ENCODE peak calls at places on chromosomes 13 and 19, in nine cellular contexts. H is naive thymus-derived CD4-positive, alpha-beta T cell; M is tibial nerve; Z is left ventricle myocardium inferior; I is tibial artery; S is prostate gland; O is BE2C; J is breast epithelium; F is colonic mucosa. B is an unnamed sample. For H3K4me1, the result is how much of the 10 kb centered on the place peaks cover.

GRCh38 chr13:102872131-102872530 is 26.3 kb downstream of the ERCC5 start:
- DNase-seq in O (no peak), J (no peak), Z (no peak), S (no peak), F (no peak), I (no peak), H (no peak), M (no peak), B (no peak)

GRCh38 chr13:113658836-113659235 is 838 bp upstream of the ATP4B start:
- DNase-seq in H (no peak), S (no peak), F (no peak), Z (peak), M (peak), I (peak), O (peak), J (no peak), B (no peak)

GRCh38 chr19:11483176-11484111 is 2.6 kb upstream of the ELAVL3 start:
- DNase-seq in J (no peak), H (no peak), Z (no peak), S (no peak), F (no peak), O (no peak), I (no peak), M (no peak), B (no peak)

GRCh38 chr19:39110263-39110967 is 15.2 kb upstream of the PAK4 start:
- DNase-seq in M (peak), J (peak), I (no peak), Z (peak), O (peak), H (peak), F (peak), S (peak), B (no peak)

GRCh38 chr13:50715402-50716146 is 127.9 kb downstream of the DLEU7 start:
- DNase-seq in O (no peak), J (no peak), H (no peak), M (no peak), S (no peak), I (peak), F (peak), Z (peak), B (no peak)

GRCh38 chr19:57438925-57439324 is 3.8 kb downstream of the ZNF749 start:
- DNase-seq in O (no peak), F (no peak), Z (no peak), S (no peak), M (no peak), J (no peak), I (no peak), H (no peak), B (no peak)

GRCh38 chr13:114022876-114023275 is 49.0 kb upstream of the C13orf46 start:
- DNase-seq in H (no peak), Z (no peak), S (no peak), M (no peak), O (no peak), F (no peak), J (no peak), I (peak), B (no peak)

GRCh38 chr19:49936549-49936948 is 7.2 kb upstream of the NUP62 start:
- DNase-seq in M (no peak), F (no peak), I (no peak), J (no peak), Z (no peak), S (no peak), O (no peak), H (no peak), B (no peak)

GRCh38 chr19:28388988-28389387 is 824.0 kb downstream of the UQCRFS1 start:
- DNase-seq in O (no peak), I (no peak), M (no peak), F (no peak), Z (no peak), H (no peak), S (no peak), J (no peak), B (no peak)

GRCh38 chr13:75372517-75372916 is 109.5 kb downstream of the TBC1D4 start:
- DNase-seq in M (no peak), H (peak), J (no peak), I (no peak), O (peak), Z (no peak), S (peak), F (peak), B (no peak)

GRCh38 chr13:111484959-111485358 is 164.5 kb downstream of the TEX29 start:
- DNase-seq in M (no peak), H (no peak), Z (no peak), J (no peak), I (no peak), O (no peak), F (peak), S (no peak), B (no peak)

GRCh38 chr19:15456871-15457700 is 7.3 kb downstream of the RASAL3 start:
- DNase-seq in O (no peak), J (peak), H (no peak), Z (no peak), F (peak), I (no peak), M (no peak), S (no peak), B (no peak)

GRCh38 chr19:35508129-35508528 is 5.3 kb downstream of the DMKN start:
- DNase-seq in I (no peak), S (no peak), J (no peak), H (no peak), M (no peak), F (no peak), O (no peak), Z (no peak), B (no peak)

GRCh38 chr19:17770613-17771012 is 19.3 kb downstream of the FCHO1 start:
- DNase-seq in I (no peak), F (no peak), S (no peak), Z (no peak), M (no peak), O (no peak), J (no peak), H (no peak), B (no peak)

GRCh38 chr13:62760724-62761123 is 1345.1 kb upstream of the PCDH20 start:
- DNase-seq in I (no peak), J (no peak), S (no peak), H (no peak), Z (no peak), M (no peak), F (no peak), O (no peak), B (no peak)

GRCh38 chr13:112941349-112941748 is 27.7 kb upstream of the MCF2L start:
- DNase-seq in M (no peak), O (no peak), H (no peak), F (no peak), Z (no peak), I (no peak), J (no peak), S (no peak), B (no peak)

GRCh38 chr13:20428666-20429644 is 96.7 kb downstream of the CRYL1 start:
- DNase-seq in J (no peak), S (no peak), H (no peak), M (no peak), O (no peak), F (no peak), Z (no peak), I (no peak), B (peak)

DNA sequence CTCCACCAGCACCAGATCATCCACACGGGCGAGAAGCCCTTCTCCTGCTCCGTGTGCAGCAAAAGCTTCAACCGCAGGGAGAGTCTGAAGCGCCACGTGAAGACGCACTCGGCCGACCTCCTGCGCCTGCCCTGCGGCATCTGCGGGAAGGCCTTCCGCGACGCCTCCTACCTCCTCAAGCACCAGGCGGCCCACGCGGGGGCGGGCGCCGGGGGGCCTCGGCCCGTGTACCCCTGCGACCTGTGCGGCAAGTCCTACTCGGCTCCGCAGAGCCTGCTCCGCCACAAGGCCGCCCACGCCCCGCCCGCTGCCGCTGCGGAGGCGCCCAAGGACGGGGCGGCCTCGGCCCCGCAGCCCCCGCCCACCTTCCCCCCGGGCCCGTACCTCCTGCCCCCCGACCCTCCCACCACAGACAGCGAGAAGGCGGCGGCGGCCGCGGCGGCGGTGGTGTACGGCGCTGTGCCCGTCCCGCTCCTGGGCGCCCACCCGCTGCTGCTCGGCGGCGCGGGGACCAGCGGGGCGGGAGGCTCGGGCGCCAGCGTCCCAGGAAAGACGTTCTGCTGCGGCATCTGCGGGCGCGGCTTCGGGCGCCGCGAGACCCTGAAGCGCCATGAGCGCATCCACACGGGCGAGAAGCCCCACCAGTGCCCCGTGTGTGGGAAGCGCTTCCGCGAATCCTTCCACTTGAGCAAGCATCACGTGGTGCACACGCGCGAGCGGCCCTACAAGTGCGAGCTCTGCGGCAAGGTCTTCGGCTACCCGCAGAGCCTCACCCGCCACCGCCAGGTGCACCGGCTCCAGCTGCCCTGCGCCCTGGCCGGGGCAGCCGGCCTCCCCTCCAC is 9.4 kb downstream of the ZNF784 start:
- DNase-seq in Z (no peak), M (no peak), H (no peak), S (no peak), J (no peak), F (no peak), I (no peak), O (no peak), B (no peak)
- H3K4me1 ChIP-seq in Z (under half), M (under half), H (under half), S (under half), J (under half), F (under half), I (under half), O (under half), B (under half)

DNA sequence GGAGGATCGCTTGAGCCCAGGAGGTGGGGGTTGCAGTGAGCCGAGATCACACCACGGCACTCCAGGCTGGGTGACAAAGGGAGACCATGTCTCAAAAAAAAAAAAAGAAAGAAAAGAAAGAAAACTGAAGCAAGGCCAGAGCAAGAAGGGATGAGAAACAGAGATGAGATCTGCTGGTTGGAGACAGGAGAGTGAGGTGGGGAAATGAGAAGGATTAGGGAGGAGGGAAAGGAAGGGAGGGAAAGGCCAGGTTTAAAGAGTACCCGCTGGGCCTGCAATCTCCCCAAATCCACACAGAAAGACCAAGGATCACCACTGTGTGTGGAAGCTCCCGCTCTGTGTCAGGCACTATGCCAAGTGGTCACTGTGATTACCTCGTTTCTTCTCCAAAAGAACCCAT is 16.3 kb upstream of the LYPD3 start:
- DNase-seq in H (no peak), M (no peak), Z (no peak), I (no peak), O (no peak), F (no peak), S (no peak), J (no peak), B (no peak)
- H3K4me1 ChIP-seq in H (under half), M (under half), Z (under half), I (under half), O (under half), F (under half), S (under half), J (under half), B (under half)

DNA sequence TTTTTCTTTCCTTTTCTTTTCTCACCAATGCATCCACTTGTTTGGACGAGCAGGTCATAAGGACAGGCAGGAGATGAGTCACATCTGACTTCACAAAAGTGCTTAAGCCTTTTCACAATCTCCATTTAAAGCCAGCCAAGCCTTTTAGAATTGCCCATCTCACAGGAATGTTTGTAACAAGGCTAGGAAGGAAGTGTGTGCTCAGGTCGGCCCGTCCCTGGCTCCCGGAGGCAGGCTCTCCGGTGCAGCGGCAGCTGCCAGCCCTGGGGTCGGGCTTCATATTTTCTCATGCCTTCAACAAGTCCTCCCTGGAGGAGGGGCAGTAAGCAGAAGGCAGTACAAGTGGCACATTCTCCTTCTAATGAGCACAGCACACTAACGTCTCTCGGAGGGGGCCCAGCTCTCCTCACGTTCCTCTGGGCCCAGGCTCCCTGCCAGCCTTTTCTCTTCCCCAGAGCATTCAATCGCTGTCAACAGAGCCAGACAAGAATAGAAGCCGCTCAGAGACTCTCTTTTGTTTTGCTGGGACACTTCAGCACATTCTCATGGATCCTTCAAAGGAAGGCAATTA is 180.5 kb downstream of the COL4A1 start:
- DNase-seq in J (peak), Z (peak), O (no peak), F (no peak), M (no peak), S (peak), H (no peak), I (no peak), B (peak)
- H3K4me1 ChIP-seq in J (under half), Z (under half), O (under half), F (under half), M (under half), S (under half), H (under half), I (under half), B (under half)

GRCh38 chr13:54150851-54151250 is 1122.2 kb downstream of the OLFM4 start:
- DNase-seq in Z (no peak), F (no peak), H (no peak), I (no peak), O (no peak), M (no peak), J (no peak), S (no peak), B (no peak)
- H3K4me1 ChIP-seq in Z (under half), F (under half), H (under half), I (under half), O (under half), M (under half), J (under half), S (under half), B (under half)

DNA sequence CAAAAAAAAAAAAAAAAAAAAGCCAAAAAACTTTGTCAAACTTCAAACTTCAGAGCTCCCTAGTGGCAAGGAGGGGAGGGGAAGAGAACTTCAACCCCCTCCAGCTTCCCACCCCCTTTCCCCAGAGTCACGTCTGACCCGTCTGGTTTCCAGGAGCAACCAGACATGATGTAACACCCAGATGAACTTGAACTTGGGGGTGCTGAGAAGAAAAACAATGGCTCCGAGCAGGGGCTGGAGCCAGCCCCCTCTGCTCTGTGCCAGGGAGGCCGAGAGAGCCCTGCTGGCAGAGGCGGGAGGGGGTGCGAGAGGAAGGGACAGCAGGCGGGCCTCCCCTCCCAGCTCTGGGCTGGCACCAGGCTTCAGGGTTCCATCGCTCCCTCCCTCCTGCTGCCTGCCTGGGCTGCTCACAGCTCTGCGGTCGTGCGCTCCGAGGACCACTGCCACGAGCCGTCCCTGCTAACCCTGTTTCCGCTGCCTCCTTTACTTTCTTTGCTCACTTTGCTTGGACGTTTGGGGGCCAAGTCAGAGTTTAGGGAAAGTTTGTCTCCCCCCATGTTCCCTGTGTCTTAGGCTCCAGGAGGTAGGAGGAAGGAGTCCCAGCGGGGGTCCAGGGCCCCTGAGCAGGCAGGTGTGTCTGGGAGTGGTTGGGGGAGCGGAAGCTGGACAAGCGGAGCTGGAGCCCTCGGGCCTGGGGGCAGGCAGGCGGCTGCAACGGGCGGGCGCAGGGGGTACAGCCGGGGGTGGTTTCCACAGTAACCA is 11.1 kb downstream of the LYL1 start:
- DNase-seq in O (peak), F (no peak), I (peak), Z (peak), J (peak), H (no peak), S (no peak), M (no peak), B (no peak)
- H3K4me1 ChIP-seq in O (under half), F (under half), I (half or more), Z (half or more), J (under half), H (under half), S (under half), M (half or more), B (half or more)

GRCh38 chr19:1104452-1105216 is 840 bp downstream of the GPX4 start:
- DNase-seq in S (peak), H (peak), I (peak), Z (peak), M (peak), J (no peak), F (peak), O (peak), B (no peak)
- H3K4me1 ChIP-seq in S (under half), H (under half), I (half or more), Z (half or more), M (under half), J (under half), F (under half), O (under half), B (half or more)

DNA sequence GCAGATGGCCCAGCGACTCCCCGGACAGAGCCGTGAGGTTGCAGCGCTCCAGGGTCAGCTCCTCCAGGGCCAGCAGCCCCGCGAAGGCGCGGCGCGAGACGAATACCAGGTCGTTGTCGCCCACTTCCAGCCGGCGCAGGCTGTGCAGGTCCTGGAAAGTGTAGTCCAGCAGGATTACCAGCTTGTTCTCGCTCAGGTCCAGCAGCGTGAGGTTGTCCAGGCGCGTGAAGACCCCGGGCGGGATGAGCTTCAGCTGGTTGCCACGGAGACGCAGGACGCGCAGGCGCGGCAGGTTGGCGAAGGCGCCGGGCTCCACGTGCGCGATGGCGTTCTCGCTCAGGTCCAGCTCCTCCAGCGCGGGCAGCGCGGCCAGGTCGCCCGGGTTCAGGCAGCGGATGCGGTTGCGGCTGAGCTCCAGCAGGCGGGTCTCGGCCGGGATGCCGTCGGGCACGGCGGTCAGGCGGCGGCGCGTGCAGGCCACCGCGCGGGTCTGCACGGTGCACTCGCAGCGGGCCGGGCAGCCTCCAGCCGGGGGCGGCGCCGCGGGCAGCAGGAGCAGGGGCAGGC is 9.3 kb upstream of the PEAK3 start:
- DNase-seq in Z (no peak), M (no peak), S (no peak), O (peak), H (no peak), J (no peak), F (no peak), I (no peak), B (no peak)
- H3K4me1 ChIP-seq in Z (under half), M (under half), S (under half), O (under half), H (under half), J (under half), F (under half), I (under half), B (under half)

GRCh38 chr19:56141416-56141992 is 417 bp downstream of the ZNF444 start:
- DNase-seq in H (peak), Z (no peak), I (no peak), F (peak), S (no peak), M (no peak), O (no peak), J (no peak), B (no peak)

GRCh38 chr19:56140583-56141415 is at the start of gene ZNF444:
- DNase-seq in S (peak), O (peak), Z (peak), I (peak), F (peak), M (peak), J (peak), H (peak), B (peak)

GRCh38 chr19:56144396-56144795 is 3.3 kb downstream of the ZNF444 start:
- DNase-seq in J (no peak), H (no peak), S (no peak), O (no peak), I (no peak), F (no peak), Z (no peak), M (no peak), B (no peak)

GRCh38 chr19:56142897-56143434 is 1.9 kb downstream of the ZNF444 start:
- DNase-seq in S (no peak), Z (no peak), J (no peak), M (no peak), O (no peak), F (no peak), H (no peak), I (no peak), B (no peak)

GRCh38 chr19:56142087-56142787 is 1.1 kb downstream of the ZNF444 start:
- DNase-seq in I (no peak), H (no peak), S (peak), M (no peak), J (peak), Z (no peak), O (no peak), F (peak), B (no peak)
- H3K4me1 ChIP-seq in I (under half), H (under half), S (under half), M (under half), J (under half), Z (under half), O (under half), F (under half), B (under half)